ENCODE peak calls at places on chromosomes 1 and 21, in six cellular contexts. C is RPMI8226, Q is mammary epithelial cell, R is NCI-H1092 treated with DMSO at 0.1 percent for 48 hours, V is H1, P is A549. L is an unnamed sample.

GRCh38 chr1:2495026-2495425 is 18.9 kb downstream of the PLCH2 start:
- DNase-seq in Q (no peak), V (no peak), C (peak; percentile 58), P (no peak), R (no peak), L (no peak)

GRCh38 chr1:74504125-74505065 is 8.0 kb downstream of the LRRC53 start:
- DNase-seq in C (peak; percentile 50), Q (peak; percentile 19), R (peak; percentile 60), P (peak; percentile 2), V (no peak), L (peak; percentile 70)

GRCh38 chr1:184395370-184395769 is 8.5 kb downstream of the C1orf21 start:
- DNase-seq in C (no peak), Q (no peak), P (no peak), V (no peak), R (no peak), L (no peak)

GRCh38 chr21:21764281-21764680 is 766.1 kb downstream of the NCAM2 start:
- DNase-seq in V (no peak), R (no peak), Q (no peak), P (no peak), C (no peak), L (no peak)

GRCh38 chr1:247857986-247858356 is 984 bp downstream of the TRIM58 start:
- DNase-seq in V (no peak), R (no peak), P (no peak), Q (no peak), C (no peak), L (no peak)

GRCh38 chr1:1344672-1345361 is 4.4 kb downstream of the DVL1 start:
- DNase-seq in Q (peak; percentile 97), V (no peak), C (peak; percentile 59), R (no peak), P (peak; percentile 84), L (no peak)

GRCh38 chr1:56137829-56138505 is 441.4 kb downstream of the PLPP3 start:
- DNase-seq in C (no peak), V (no peak), R (no peak), Q (no peak), P (no peak), L (no peak)

GRCh38 chr1:108316545-108316944 is 72.7 kb upstream of the NBPF4 start:
- DNase-seq in V (no peak), C (no peak), R (no peak), P (no peak), Q (peak; percentile 9), L (no peak)

GRCh38 chr1:189180057-189180456 is 1297.6 kb downstream of the BRINP3 start:
- DNase-seq in V (no peak), P (no peak), C (no peak), Q (no peak), R (no peak), L (no peak)

GRCh38 chr1:24905355-24905978 is 24.6 kb downstream of the RUNX3 start:
- DNase-seq in P (no peak), R (no peak), V (no peak), Q (no peak), C (no peak), L (no peak)

GRCh38 chr1:41955461-41956159 is 36.9 kb upstream of the HIVEP3 start:
- DNase-seq in V (peak; percentile 2), R (no peak), C (no peak), Q (peak; percentile 99), P (peak; percentile 25), L (no peak)

GRCh38 chr1:181086926-181087325 is 1.6 kb upstream of the IER5 start:
- DNase-seq in P (no peak), Q (peak; percentile 82), R (no peak), C (no peak), V (no peak), L (no peak)

GRCh38 chr1:145947551-145947950 is 10.3 kb downstream of the LIX1L start:
- DNase-seq in P (no peak), C (no peak), V (no peak), R (no peak), Q (no peak), L (no peak)

GRCh38 chr1:114535401-114535800 is 24.4 kb upstream of the TRIM33 start:
- DNase-seq in C (no peak), P (no peak), V (no peak), Q (no peak), R (no peak), L (no peak)

GRCh38 chr1:224245188-224245587 is 62.1 kb downstream of the DEGS1 start:
- DNase-seq in R (no peak), P (no peak), Q (no peak), V (no peak), C (peak; percentile 63), L (no peak)

GRCh38 chr1:168454211-168454815 is 89.5 kb downstream of the XCL2 start:
- DNase-seq in Q (peak; percentile 81), C (no peak), V (no peak), P (no peak), R (no peak), L (no peak)

GRCh38 chr1:24091971-24092482 is 19.9 kb downstream of the MYOM3 start:
- DNase-seq in R (no peak), Q (no peak), V (no peak), P (no peak), C (no peak), L (no peak)

L was measured in iPS DF 6.9.